ENCODE peak calls at places on chromosomes 1 and 21, in four cellular contexts. O, X, Q and E are unnamed samples. For H3K4me1, the result is how much of the 10 kb centered on the place peaks cover.

GRCh38 chr1:197779921-197780320 is 4.6 kb upstream of the DENND1B start:
- DNase-seq in O (no peak), X (no peak), Q (no peak), E (no peak)

GRCh38 chr1:157893681-157894080 is 52.1 kb upstream of the CD5L start:
- DNase-seq in O (no peak), X (no peak), Q (no peak), E (no peak)

GRCh38 chr1:84436907-84437667 is 38.8 kb downstream of the DNASE2B start:
- DNase-seq in O (peak), X (no peak), Q (no peak), E (no peak)

GRCh38 chr1:99281109-99281508 is 16.8 kb downstream of the PLPPR4 start:
- DNase-seq in O (no peak), X (no peak), Q (no peak), E (no peak)

GRCh38 chr1:33122483-33123170 is 41.7 kb downstream of the AZIN2 start:
- DNase-seq in O (no peak), X (no peak), Q (no peak), E (no peak)

GRCh38 chr21:19507682-19508260 is 1104.2 kb upstream of the TMPRSS15 start:
- DNase-seq in O (peak), X (no peak), Q (no peak), E (no peak)

GRCh38 chr1:188027613-188028012 is 1198.9 kb downstream of the PLA2G4A start:
- DNase-seq in O (no peak), X (peak), Q (no peak), E (no peak)

GRCh38 chr21:16082038-16082816 is 352.4 kb downstream of the USP25 start:
- DNase-seq in O (peak), X (no peak), Q (no peak), E (no peak)

GRCh38 chr1:11838349-11839272 is 9.0 kb downstream of the NPPA start:
- DNase-seq in O (peak), X (no peak), Q (peak), E (peak)

GRCh38 chr1:7371926-7372325 is 399.2 kb upstream of the VAMP3 start:
- DNase-seq in O (no peak), X (no peak), Q (no peak), E (no peak)

GRCh38 chr1:227782226-227782625 is 33.2 kb upstream of the PRSS38 start:
- DNase-seq in O (no peak), X (no peak), Q (no peak), E (peak)

GRCh38 chr1:203321273-203322052 is 16.1 kb downstream of the BTG2 start:
- DNase-seq in O (no peak), X (no peak), Q (no peak), E (no peak)

GRCh38 chr1:180927841-180928240 is 15.1 kb downstream of the KIAA1614 start:
- DNase-seq in O (no peak), X (no peak), Q (no peak), E (no peak)

GRCh38 chr1:32801096-32801713 is 16.0 kb downstream of the YARS1 start:
- DNase-seq in O (no peak), X (peak), Q (no peak), E (no peak)

GRCh38 chr1:111629190-111629954 is 9.8 kb downstream of the RAP1A start:
- DNase-seq in O (no peak), X (no peak), Q (no peak), E (no peak)

GRCh38 chr1:111628153-111628552 is 8.6 kb downstream of the RAP1A start:
- DNase-seq in O (no peak), X (peak), Q (no peak), E (no peak)

GRCh38 chr1:111635324-111636009 is 15.9 kb downstream of the RAP1A start:
- DNase-seq in O (no peak), X (no peak), Q (no peak), E (no peak)

GRCh38 chr1:111633736-111634135 is 14.1 kb downstream of the RAP1A start:
- DNase-seq in O (no peak), X (no peak), Q (no peak), E (no peak)

GRCh38 chr1:111631502-111631901 is 11.9 kb downstream of the RAP1A start:
- DNase-seq in O (no peak), X (no peak), Q (no peak), E (no peak)
- H3K27ac ChIP-seq in O (no peak), X (no peak), Q (no peak), E (no peak)

GRCh38 chr1:2454227-2454626 is 21.9 kb upstream of the PLCH2 start:
- DNase-seq in O (no peak), X (no peak), Q (no peak), E (no peak)
- H3K4me1 ChIP-seq in O (under half), X (under half), Q (under half), E (under half)

GRCh38 chr1:178057131-178057765 is 36.7 kb upstream of the RASAL2 start:
- DNase-seq in O (no peak), X (no peak), Q (no peak), E (no peak)

GRCh38 chr1:178052650-178053461 is 41.0 kb upstream of the RASAL2 start:
- DNase-seq in O (no peak), X (peak), Q (no peak), E (peak)

GRCh38 chr1:178057863-178058576 is 35.9 kb upstream of the RASAL2 start:
- DNase-seq in O (no peak), X (peak), Q (no peak), E (no peak)

GRCh38 chr1:178055093-178055492 is 38.8 kb upstream of the RASAL2 start:
- DNase-seq in O (peak), X (no peak), Q (peak), E (peak)

DNA sequence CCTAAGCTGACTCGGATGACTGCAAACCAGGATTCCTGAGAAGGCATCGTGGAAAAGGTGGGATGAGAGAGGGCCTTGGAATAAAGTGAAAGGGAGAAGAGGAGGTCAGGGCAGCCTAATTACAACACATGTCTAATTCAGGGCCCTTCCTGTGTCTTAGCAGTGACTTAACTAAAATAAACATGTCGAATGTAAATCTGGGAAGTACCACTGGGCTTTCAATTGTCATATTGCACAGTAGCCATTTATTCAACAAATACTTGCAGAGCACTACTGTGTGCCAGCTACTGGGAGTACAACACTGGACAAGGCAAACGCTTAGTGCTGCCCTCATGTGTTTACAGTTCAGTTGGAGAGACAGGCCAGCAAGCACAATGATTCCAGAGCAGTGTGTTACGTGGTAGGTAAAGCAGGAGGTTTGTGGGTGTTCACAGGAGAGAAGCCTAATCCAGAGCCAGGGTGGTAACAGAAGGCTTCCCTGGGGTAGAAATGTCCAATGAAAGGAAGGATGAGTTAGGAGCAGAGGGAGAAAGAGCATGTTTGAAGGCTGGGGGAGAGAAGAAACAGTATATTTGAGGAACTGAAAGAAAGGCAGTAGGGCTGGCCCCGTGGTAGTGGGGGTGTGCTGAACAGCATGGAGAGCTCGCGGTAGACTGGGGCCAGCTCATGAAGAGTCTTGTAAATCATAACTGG is 38.0 kb upstream of the RASAL2 start:
- DNase-seq in O (peak), X (no peak), Q (no peak), E (peak)
- H3K27ac ChIP-seq in O (no peak), X (no peak), Q (peak), E (peak)

GRCh38 chr1:59139396-59139795 is 157.5 kb upstream of the FGGY start:
- DNase-seq in O (no peak), X (no peak), Q (no peak), E (no peak)
- H3K4me1 ChIP-seq in O (under half), X (under half), Q (under half), E (under half)

GRCh38 chr21:33291686-33292085 is 25.5 kb downstream of the IL10RB start:
- DNase-seq in O (no peak), X (no peak), Q (no peak), E (no peak)

GRCh38 chr21:33293136-33293535 is 27.0 kb downstream of the IL10RB start:
- DNase-seq in O (no peak), X (no peak), Q (no peak), E (no peak)

GRCh38 chr21:33296156-33296555 is 28.6 kb upstream of the IFNAR1 start:
- DNase-seq in O (peak), X (no peak), Q (no peak), E (no peak)

GRCh38 chr21:33292724-33293123 is 26.6 kb downstream of the IL10RB start:
- DNase-seq in O (no peak), X (no peak), Q (no peak), E (no peak)

DNA sequence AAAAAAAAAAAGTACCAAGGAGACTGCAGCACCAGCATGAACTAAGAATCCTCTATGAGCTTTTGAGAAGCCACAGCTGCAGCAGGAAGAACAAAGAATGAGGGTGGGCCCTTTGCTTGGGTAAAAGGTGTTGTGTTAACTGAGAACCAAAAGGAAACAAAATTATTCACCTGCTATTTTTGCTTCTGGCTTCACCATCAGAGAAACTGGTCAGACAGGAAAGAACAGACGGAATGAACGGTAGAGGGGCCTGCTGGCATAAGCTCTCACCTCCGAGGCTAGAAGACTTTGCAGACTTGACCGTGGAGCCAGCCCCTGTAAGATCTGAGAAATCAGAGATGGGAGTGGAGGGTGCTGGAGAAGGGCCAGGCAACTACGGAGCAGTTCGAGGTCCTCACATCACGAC is 27.6 kb downstream of the IL10RB start:
- DNase-seq in O (peak), X (no peak), Q (no peak), E (no peak)
- H3K27ac ChIP-seq in O (peak), X (no peak), Q (no peak), E (no peak)